ENCODE peak calls at places on chromosomes 6 and 20, in seven cellular contexts. A is choroid plexus epithelial cell, J is heart right ventricle, V is lower lobe of right lung, R is cardiac muscle cell, E is uterus, O is fibroblast of mammary gland. K is an unnamed sample.
A peak's percentile ranks its signal among the peaks of the same experiment; 100 is the strongest.

GRCh38 chr6:17584241-17584803 is 15.8 kb upstream of the FAM8A1 start:
- DNase-seq in J (peak; percentile 53), R (peak; percentile 87), V (no peak), A (peak; percentile 92), O (peak; percentile 80), E (no peak), K (peak; percentile 86)

GRCh38 chr6:2764610-2765165 is 505 bp upstream of the WRNIP1 start:
- DNase-seq in O (peak; percentile 69), V (peak; percentile 67), E (peak; percentile 46), A (peak; percentile 82), R (peak; percentile 82), J (no peak), K (peak; percentile 76)

GRCh38 chr20:51622004-51622874 is 79.7 kb upstream of the NFATC2 start:
- DNase-seq in R (no peak), V (no peak), A (no peak), E (no peak), J (no peak), O (no peak), K (no peak)

GRCh38 chr6:6696867-6697531 is 108.5 kb downstream of the LY86 start:
- DNase-seq in A (peak; percentile 79), J (peak; percentile 56), R (peak; percentile 78), V (peak; percentile 85), O (peak; percentile 78), E (no peak), K (peak; percentile 73)

GRCh38 chr20:62925420-62926228 is 681 bp downstream of the DIDO1 start:
- DNase-seq in O (no peak), J (no peak), E (no peak), A (peak; percentile 42), R (peak; percentile 21), V (no peak), K (peak; percentile 46)

GRCh38 chr6:119278625-119279024 is 70.9 kb downstream of the MAN1A1 start:
- DNase-seq in V (no peak), E (no peak), O (no peak), J (no peak), R (no peak), A (no peak), K (no peak)

GRCh38 chr6:158799051-158799792 is 19.9 kb downstream of the EZR start:
- DNase-seq in J (peak; percentile 29), O (peak; percentile 33), V (no peak), E (no peak), R (peak; percentile 50), A (peak; percentile 21), K (peak; percentile 84)

GRCh38 chr6:6686748-6687601 is 98.5 kb downstream of the LY86 start:
- DNase-seq in V (peak; percentile 98), O (peak; percentile 40), J (peak; percentile 95), A (peak; percentile 79), E (peak; percentile 65), R (peak; percentile 88), K (peak; percentile 81)

GRCh38 chr6:137799950-137800568 is 67.0 kb upstream of the TNFAIP3 start:
- DNase-seq in A (peak; percentile 84), V (no peak), J (peak; percentile 60), R (peak; percentile 80), E (no peak), O (peak; percentile 76), K (peak; percentile 72)

GRCh38 chr6:109381007-109381746 is 1.1 kb downstream of the CD164 start:
- DNase-seq in A (peak; percentile 54), J (no peak), O (peak; percentile 33), R (no peak), V (no peak), E (no peak), K (peak; percentile 74)

GRCh38 chr20:1887321-1887720 is 7.9 kb upstream of the SIRPA start:
- DNase-seq in V (no peak), O (no peak), A (no peak), R (no peak), E (no peak), J (no peak), K (no peak)

GRCh38 chr6:31687860-31688693 is 7.2 kb upstream of the LY6G5C start:
- DNase-seq in J (no peak), A (no peak), R (no peak), E (no peak), O (no peak), V (no peak), K (no peak)

GRCh38 chr6:31691564-31692108 is 10.8 kb upstream of the LY6G5C start:
- DNase-seq in E (no peak), O (no peak), R (no peak), J (no peak), V (no peak), A (no peak), K (no peak)

GRCh38 chr6:31691078-31691463 is 10.2 kb upstream of the LY6G5C start:
- DNase-seq in A (no peak), R (no peak), V (no peak), E (no peak), O (no peak), J (no peak), K (no peak)

GRCh38 chr6:31690231-31691077 is 9.6 kb upstream of the LY6G5C start:
- DNase-seq in E (no peak), R (peak; percentile 22), O (no peak), J (no peak), V (no peak), A (peak; percentile 17), K (peak; percentile 19)

DNA sequence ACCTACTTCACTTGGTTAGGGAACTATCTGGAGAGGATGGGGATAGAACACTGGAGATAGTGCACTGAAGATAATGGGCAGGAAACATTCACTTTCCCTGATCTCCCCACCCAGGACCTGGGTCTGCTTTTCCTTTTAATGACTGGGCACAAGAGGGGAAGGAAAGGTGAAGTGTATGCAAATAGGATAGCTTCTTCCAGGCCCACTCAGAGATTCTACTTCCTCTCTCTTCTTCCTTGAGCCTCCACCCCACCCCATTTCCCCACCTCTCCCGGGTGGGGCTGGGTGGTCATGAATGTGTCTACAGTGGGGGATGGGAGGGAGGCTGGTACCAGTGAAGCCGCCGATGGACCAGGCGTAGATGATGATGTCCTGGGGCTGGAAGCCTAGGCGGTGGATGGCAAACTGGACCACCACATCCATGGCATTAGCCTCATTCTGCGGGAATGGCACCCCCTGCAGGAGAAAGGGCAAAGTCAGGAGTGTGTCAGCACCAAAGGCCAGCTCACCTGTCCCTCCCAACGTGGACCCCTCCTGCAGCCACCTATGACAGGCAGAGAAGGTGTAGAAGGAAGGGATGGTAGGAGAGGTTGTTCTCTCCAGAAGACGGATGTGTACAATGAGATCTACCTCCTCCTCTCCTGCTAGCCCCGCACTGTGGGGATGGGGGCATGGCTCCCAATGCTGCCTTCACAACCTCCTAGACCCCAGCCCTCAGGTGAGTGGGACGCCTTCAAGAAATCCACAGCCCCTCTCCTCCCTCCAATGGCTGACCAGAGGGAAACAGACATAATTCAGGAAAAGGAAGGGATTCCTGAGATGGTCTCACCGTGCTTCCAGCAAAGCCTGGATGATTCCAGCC is 8.6 kb upstream of the LY6G5C start:
- DNase-seq in O (no peak), R (no peak), A (no peak), V (no peak), J (no peak), E (no peak), K (no peak)
- TF ChIP-seq CTCF in O (peak; percentile 45), R (peak; percentile 39), A (peak; percentile 57), V (peak; percentile 19), J (peak; percentile 12), E (no peak), K (peak; percentile 37)

DNA sequence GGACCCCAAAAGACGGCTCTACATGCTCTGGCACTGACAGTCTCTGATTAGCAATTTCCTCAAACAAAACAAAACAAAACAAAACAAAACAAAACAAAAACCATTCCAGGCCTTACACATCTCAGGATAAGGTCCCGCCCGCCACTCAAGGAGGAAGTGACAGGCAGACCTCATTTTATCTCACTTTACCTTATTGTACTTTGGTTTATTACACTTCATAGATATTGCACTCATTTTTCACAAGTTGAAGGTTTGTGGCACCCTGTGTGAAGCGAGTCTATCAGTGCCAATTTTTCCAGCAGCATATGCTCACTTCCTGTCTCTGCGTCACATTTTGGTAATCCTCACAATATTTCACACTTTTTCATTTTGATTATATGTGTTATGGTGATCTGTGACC is 15.2 kb downstream of the ZBP1 start:
- DNase-seq in A (no peak), E (no peak), O (no peak), J (no peak), V (peak; percentile 23), R (no peak), K (no peak)
- H3K4me3 ChIP-seq in A (no peak overlapping the region), E (no peak overlapping the region), O (no peak overlapping the region), J (no peak overlapping the region), V (no peak overlapping the region), R (no peak overlapping the region), K (no peak overlapping the region)

GRCh38 chr20:20663841-20664240 is 48.6 kb downstream of the RALGAPA2 start:
- DNase-seq in E (no peak), V (no peak), O (no peak), J (no peak), R (peak; percentile 3), A (no peak), K (no peak)

GRCh38 chr20:20665200-20665599 is 47.2 kb downstream of the RALGAPA2 start:
- DNase-seq in R (no peak), O (no peak), E (no peak), J (no peak), A (no peak), V (no peak), K (no peak)

GRCh38 chr20:20666359-20666758 is 46.1 kb downstream of the RALGAPA2 start:
- DNase-seq in J (no peak), R (no peak), A (peak; percentile 24), O (no peak), V (no peak), E (no peak), K (no peak)

GRCh38 chr20:20665933-20666332 is 46.5 kb downstream of the RALGAPA2 start:
- DNase-seq in A (no peak), J (no peak), R (no peak), E (no peak), O (no peak), V (no peak), K (no peak)

DNA sequence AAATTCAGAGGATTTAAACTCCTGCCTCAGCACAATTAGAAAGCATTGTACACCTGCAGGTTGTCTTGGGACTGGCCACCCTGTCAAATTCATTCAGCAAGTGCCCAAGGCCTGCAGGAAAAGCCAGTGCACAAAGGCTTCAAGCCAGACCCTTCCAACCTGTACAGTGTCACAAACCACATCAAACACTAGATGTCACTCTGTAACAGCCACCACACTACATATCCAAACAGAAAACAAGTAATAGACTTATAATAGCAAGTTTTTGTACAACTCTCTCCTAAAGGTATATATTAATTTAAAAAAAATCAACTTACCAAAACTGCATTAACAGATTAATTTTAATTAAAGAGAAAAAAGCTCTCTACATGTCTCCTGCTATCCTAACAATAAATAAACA is 47.6 kb downstream of the RALGAPA2 start:
- DNase-seq in O (peak; percentile 38), E (no peak), A (peak; percentile 52), R (peak; percentile 46), V (no peak), J (peak; percentile 20), K (peak; percentile 11)
- TF ChIP-seq CTCF in O (peak; percentile 37), E (peak; percentile 22), A (peak; percentile 45), R (peak; percentile 30), V (peak; percentile 60), J (peak; percentile 74), K (peak; percentile 34)

DNA sequence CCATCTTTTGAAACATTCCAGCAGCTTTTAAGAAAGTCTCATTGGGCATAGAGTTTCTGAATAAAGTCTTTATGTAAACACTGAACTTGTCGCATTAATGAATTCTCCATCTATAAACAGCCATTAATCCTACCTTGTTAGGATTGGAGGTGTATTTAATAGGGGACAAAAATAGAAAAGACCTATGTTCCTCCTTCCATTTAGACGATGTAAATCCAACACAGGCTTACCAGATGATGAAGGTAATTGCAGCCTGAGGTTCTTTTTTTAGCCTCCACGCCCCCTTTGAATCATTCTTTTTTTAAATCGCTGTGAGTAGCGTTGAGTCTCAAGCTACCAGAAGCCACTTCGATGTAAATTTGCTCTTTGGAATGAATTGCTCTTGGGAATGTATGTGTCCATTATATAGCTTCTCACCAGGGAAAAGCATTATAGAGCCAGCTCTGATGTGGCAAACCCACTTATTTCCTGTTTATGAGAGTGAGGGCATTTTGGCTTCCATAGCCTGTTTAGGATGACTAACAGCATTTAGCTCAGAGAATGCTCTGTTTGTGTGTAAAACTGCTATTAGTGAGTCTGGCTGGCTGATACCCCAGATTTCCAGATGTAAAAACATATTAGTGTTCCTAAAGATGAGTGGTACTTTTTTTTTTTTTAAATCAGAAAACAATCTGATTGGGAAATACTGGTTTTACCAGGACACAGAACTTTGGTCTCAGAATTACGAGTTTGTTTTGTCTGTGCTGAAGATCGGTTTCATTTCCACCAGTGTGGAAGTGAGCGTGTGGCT is 74.9 kb upstream of the CLDN20 start:
- DNase-seq in R (peak; percentile 88), O (peak; percentile 99), V (no peak), E (no peak), A (peak; percentile 94), J (no peak), K (peak; percentile 98)
- H3K4me3 ChIP-seq in R (no peak overlapping the region), O (peak overlapping the region; percentile 19), V (no peak overlapping the region), E (no peak overlapping the region), A (peak overlapping the region; percentile 1), J (no peak overlapping the region), K (peak overlapping the region; percentile 22)